ENCODE peak calls at places on chromosomes 12 and 14, in four cellular contexts. R, H, A and T are unnamed samples.

GRCh38 chr12:53748072-53748840 is 3.5 kb downstream of the CISTR start:
- DNase-seq in R (peak), H (no peak), A (no peak), T (no peak)

GRCh38 chr12:109883429-109883828 is 3.1 kb upstream of the GLTP start:
- DNase-seq in R (no peak), H (no peak), A (no peak), T (no peak)

GRCh38 chr12:123938679-123939480 is 33.8 kb downstream of the CCDC92 start:
- DNase-seq in R (peak), H (no peak), A (peak), T (no peak)

GRCh38 chr12:6570264-6570887 is 2.3 kb upstream of the NOP2 start:
- DNase-seq in R (peak), H (peak), A (peak), T (peak)

GRCh38 chr14:67453575-67454300 is 34.8 kb downstream of the TMEM229B start:
- DNase-seq in R (no peak), H (no peak), A (no peak), T (no peak)

GRCh38 chr14:39060818-39061437 is 42.1 kb downstream of the SEC23A start:
- DNase-seq in R (no peak), H (no peak), A (no peak), T (no peak)

GRCh38 chr14:56145965-56146364 is 27.8 kb downstream of the PELI2 start:
- DNase-seq in R (no peak), H (no peak), A (no peak), T (no peak)

GRCh38 chr12:19201653-19202052 is 72.1 kb downstream of the PLEKHA5 start:
- DNase-seq in R (no peak), H (no peak), A (no peak), T (no peak)

GRCh38 chr14:21049263-21049662 is 7.1 kb downstream of the RNASE7 start:
- DNase-seq in R (no peak), H (no peak), A (no peak), T (no peak)

GRCh38 chr12:71315328-71315960 is 124.2 kb upstream of the LGR5 start:
- DNase-seq in R (no peak), H (no peak), A (no peak), T (no peak)

GRCh38 chr14:93090826-93091583 is 24.7 kb downstream of the ITPK1 start:
- DNase-seq in R (no peak), H (no peak), A (no peak), T (no peak)

GRCh38 chr14:105411017-105411941 is 8.3 kb upstream of the MTA1 start:
- DNase-seq in R (peak), H (no peak), A (peak), T (no peak)

GRCh38 chr12:67354322-67354721 is 85.2 kb downstream of the CAND1 start:
- DNase-seq in R (no peak), H (no peak), A (no peak), T (no peak)

GRCh38 chr14:36313898-36314297 is 6.5 kb downstream of the MBIP start:
- DNase-seq in R (no peak), H (no peak), A (no peak), T (no peak)

GRCh38 chr12:79409562-79409961 is 281.2 kb downstream of the PAWR start:
- DNase-seq in R (no peak), H (no peak), A (no peak), T (no peak)

GRCh38 chr12:7501031-7501585 is 2.5 kb downstream of the CD163 start:
- DNase-seq in R (no peak), H (no peak), A (no peak), T (no peak)

GRCh38 chr12:115752913-115753726 is 524.4 kb downstream of the MED13L start:
- DNase-seq in R (peak), H (no peak), A (no peak), T (no peak)

GRCh38 chr12:57569858-57570257 is 20.0 kb downstream of the KIF5A start:
- DNase-seq in R (no peak), H (no peak), A (no peak), T (no peak)

GRCh38 chr12:30962047-30962446 is 35.5 kb downstream of the TSPAN11 start:
- DNase-seq in R (no peak), H (no peak), A (no peak), T (no peak)

GRCh38 chr14:103267226-103267625 is 66.8 kb upstream of the EIF5 start:
- DNase-seq in R (no peak), H (no peak), A (no peak), T (no peak)

GRCh38 chr14:78508023-78508422 is 337.9 kb downstream of the NRXN3 start:
- DNase-seq in R (no peak), H (no peak), A (no peak), T (no peak)

GRCh38 chr12:43208627-43209026 is 343.4 kb downstream of the ADAMTS20 start:
- DNase-seq in R (no peak), H (no peak), A (no peak), T (no peak)

GRCh38 chr12:96326628-96327227 is 73.5 kb downstream of the CDK17 start:
- DNase-seq in R (no peak), H (no peak), A (no peak), T (no peak)

GRCh38 chr12:50380761-50381325 is 15.6 kb downstream of the FAM186A start:
- DNase-seq in R (no peak), H (no peak), A (no peak), T (no peak)

GRCh38 chr12:80041691-80042090 is 57.6 kb upstream of the OTOGL start:
- DNase-seq in R (no peak), H (no peak), A (no peak), T (no peak)

GRCh38 chr14:105255021-105255507 is 6.7 kb downstream of the BTBD6 start:
- DNase-seq in R (no peak), H (no peak), A (no peak), T (no peak)

GRCh38 chr12:47947273-47947672 is 16.1 kb upstream of the TMEM106C start:
- DNase-seq in R (no peak), H (no peak), A (no peak), T (no peak)

GRCh38 chr12:103986823-103987222 is 21.2 kb downstream of the TDG start:
- DNase-seq in R (no peak), H (no peak), A (no peak), T (no peak)

GRCh38 chr12:6526766-6527525 is 7.4 kb upstream of the GAPDH start:
- DNase-seq in R (no peak), H (no peak), A (no peak), T (no peak)

GRCh38 chr14:59675394-59675793 is 98.8 kb upstream of the CCDC175 start:
- DNase-seq in R (no peak), H (no peak), A (no peak), T (no peak)

GRCh38 chr12:81668475-81668874 is 90.7 kb downstream of the PPFIA2 start:
- DNase-seq in R (no peak), H (no peak), A (no peak), T (no peak)

GRCh38 chr14:50347521-50347920 is 35.4 kb downstream of the DMAC2L start:
- DNase-seq in R (no peak), H (no peak), A (no peak), T (no peak)

GRCh38 chr14:105340821-105341408 is 26.4 kb downstream of the PACS2 start:
- DNase-seq in R (no peak), H (no peak), A (no peak), T (no peak)

GRCh38 chr14:99352688-99353280 is 80.8 kb upstream of the BCL11B start:
- DNase-seq in R (no peak), H (no peak), A (no peak), T (no peak)

GRCh38 chr12:75816892-75817291 is 214.7 kb downstream of the PHLDA1 start:
- DNase-seq in R (no peak), H (no peak), A (no peak), T (no peak)

GRCh38 chr14:53128303-53128702 is 24.8 kb downstream of the DDHD1 start:
- DNase-seq in R (no peak), H (no peak), A (no peak), T (no peak)

GRCh38 chr14:99346470-99347080 is 74.6 kb upstream of the BCL11B start:
- DNase-seq in R (no peak), H (no peak), A (peak), T (no peak)

GRCh38 chr12:6347367-6348338 is 5.8 kb upstream of the TNFRSF1A start:
- DNase-seq in R (no peak), H (no peak), A (peak), T (no peak)

GRCh38 chr12:1829306-1829900 is 9.0 kb downstream of the LRTM2 start:
- DNase-seq in R (no peak), H (no peak), A (peak), T (no peak)

DNA sequence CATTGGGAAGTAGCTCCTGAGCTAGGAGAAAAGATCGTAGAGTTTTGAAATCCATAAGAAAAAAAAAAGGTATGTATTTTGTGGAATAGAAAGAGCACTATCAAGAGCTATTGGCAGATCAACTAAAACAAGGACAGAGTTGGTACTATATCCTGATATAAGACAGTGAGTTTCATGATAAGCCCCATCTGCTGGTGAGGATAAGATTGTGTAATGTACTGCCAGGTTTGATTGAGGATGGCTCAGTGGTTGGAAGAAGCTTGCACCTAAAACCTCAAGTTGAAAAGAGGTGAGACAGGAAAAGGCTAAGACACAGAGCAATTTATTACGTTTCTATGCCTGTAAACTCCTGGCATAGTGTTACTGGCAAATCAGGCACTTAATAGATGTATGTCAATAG is 525.6 kb downstream of the FLRT2 start:
- DNase-seq in R (no peak), H (no peak), A (no peak), T (no peak)
- TF ChIP-seq CTCF in R (no peak), H (no peak), A (no peak), T (no peak)

DNA sequence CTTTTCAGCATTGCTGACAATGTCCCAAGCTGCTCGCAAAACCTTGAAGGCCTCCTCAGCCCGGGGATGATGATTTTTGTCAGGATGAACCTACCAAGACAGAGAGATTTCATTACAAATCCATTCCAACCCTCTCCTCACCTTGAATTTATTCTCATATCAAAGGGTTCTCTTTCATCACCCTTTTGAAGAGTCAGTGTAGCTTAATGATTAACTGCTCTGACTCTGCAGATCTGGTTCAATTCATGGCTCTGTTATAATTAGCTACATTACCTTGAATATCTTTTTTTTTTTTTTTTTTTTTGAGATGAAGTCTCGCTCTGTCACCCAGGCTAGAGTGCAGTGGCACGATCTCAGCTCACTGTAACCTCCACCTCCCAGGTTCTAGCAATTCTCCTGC is 5.6 kb downstream of the ORMDL2 start:
- DNase-seq in R (no peak), H (no peak), A (no peak), T (no peak)
- TF ChIP-seq CTCF in R (no peak), H (no peak), A (no peak), T (no peak)

DNA sequence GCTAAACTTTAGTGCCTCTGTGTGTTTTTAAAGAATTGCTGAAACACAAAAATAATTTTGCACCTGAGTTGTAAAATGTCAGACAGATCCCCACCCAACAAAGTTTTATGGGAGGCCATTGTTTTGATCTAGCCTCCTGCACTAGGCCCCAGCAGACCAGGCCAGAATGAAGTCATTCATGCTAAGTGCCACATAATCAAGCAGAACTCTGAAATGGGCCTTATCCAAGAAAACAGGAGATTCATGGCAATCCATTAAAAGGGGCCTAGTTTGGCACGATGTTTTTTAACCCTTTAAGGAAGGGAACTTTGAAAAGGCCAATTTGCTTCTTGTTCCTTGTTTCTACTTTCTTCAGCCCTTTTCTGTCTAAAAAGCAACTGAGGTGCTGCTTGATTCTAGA is 260.9 kb downstream of the ITPR2 start:
- DNase-seq in R (no peak), H (no peak), A (no peak), T (no peak)
- TF ChIP-seq CTCF in R (no peak), H (no peak), A (no peak), T (no peak)

DNA sequence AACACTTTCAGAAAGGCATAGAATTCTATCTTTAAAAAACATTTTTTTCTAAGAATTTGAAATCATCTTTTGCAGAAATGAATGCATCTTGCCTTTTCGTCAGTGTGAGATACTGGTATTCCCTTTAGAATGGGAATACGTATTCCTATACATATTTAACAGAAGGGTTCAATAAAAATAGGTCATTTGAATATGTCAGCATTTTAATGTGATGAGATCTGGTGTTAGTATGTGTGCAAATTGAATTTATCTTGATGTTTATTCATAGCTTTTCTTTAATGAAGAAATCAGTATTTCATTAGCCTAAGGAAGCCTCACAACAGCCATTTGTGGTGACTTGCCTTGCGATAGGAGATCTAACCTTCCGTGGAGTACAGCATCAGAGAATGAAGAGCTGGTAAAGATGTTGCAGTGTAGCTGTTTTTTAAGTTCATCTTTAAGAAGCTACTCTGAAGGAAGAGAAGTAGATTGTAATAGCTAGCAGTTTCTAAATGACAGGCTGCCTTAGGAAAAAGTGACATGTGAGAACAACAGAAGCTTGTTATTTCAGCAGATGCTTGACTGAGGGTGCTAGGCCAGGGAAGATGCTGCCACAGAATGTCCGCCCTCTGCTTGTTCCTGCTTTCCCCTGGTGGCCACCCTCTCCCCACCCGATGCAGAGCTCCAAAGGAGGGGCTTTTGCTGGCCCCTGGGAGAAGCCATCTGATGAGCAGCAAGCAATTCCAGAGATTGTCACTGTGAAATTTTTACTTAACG is 44.4 kb downstream of the WDR20 start:
- DNase-seq in R (no peak), H (no peak), A (no peak), T (no peak)
- TF ChIP-seq CTCF in R (no peak), H (no peak), A (no peak), T (no peak)